ENCODE peak calls at places on chromosomes 16 and 17, in nine cellular contexts. O, F, V, W, D, C, L, S and A are unnamed samples.

GRCh38 chr16:73170587-73170986 is 122.7 kb upstream of the ZFHX3 start:
- DNase-seq in O (no peak), F (no peak), V (no peak), W (no peak), D (no peak), C (peak; percentile 53), L (no peak), S (no peak), A (no peak)

GRCh38 chr17:47935961-47936360 is 5.4 kb upstream of the PNPO start:
- DNase-seq in O (peak; percentile 59), F (no peak), V (no peak), W (no peak), D (peak; percentile 92), C (no peak), L (peak; percentile 89), S (no peak), A (no peak)

GRCh38 chr16:57304169-57305061 is 19.9 kb upstream of the PLLP start:
- DNase-seq in O (peak; percentile 40), F (no peak), V (no peak), W (no peak), D (no peak), C (no peak), L (peak; percentile 82), S (no peak), A (peak; percentile 88)

GRCh38 chr16:70772493-70772892 is 28.5 kb downstream of the VAC14 start:
- DNase-seq in O (peak; percentile 53), F (no peak), V (no peak), W (no peak), D (no peak), C (no peak), L (peak; percentile 12), S (no peak), A (no peak)

GRCh38 chr16:23595246-23595950 is 718 bp downstream of the NDUFAB1 start:
- DNase-seq in O (peak; percentile 50), F (no peak), V (peak; percentile 36), W (no peak), D (no peak), C (peak; percentile 20), L (no peak), S (no peak), A (peak; percentile 34)

GRCh38 chr17:81285179-81285878 is 9.8 kb downstream of the SLC38A10 start:
- DNase-seq in O (no peak), F (peak; percentile 21), V (no peak), W (no peak), D (no peak), C (no peak), L (no peak), S (peak; percentile 33), A (no peak)

GRCh38 chr17:51234162-51234561 is 25.7 kb downstream of the MBTD1 start:
- DNase-seq in O (no peak), F (no peak), V (no peak), W (no peak), D (no peak), C (no peak), L (no peak), S (no peak), A (no peak)

GRCh38 chr16:23258919-23259237 is 43.2 kb upstream of the SCNN1B start:
- DNase-seq in O (no peak), F (no peak), V (no peak), W (no peak), D (no peak), C (no peak), L (no peak), S (no peak), A (no peak)

GRCh38 chr16:47461598-47462266 is 601 bp downstream of the PHKB start:
- DNase-seq in O (peak; percentile 70), F (peak; percentile 58), V (peak; percentile 60), W (peak; percentile 69), D (peak; percentile 40), C (peak; percentile 17), L (peak; percentile 67), S (peak; percentile 80), A (peak; percentile 30)

GRCh38 chr17:47237841-47238240 is 15.8 kb upstream of the ITGB3 start:
- DNase-seq in O (no peak), F (no peak), V (no peak), W (no peak), D (no peak), C (no peak), L (no peak), S (no peak), A (no peak)

GRCh38 chr17:78341559-78342437 is 18.1 kb downstream of the SOCS3 start:
- DNase-seq in O (peak; percentile 93), F (peak; percentile 90), V (peak; percentile 88), W (no peak), D (no peak), C (peak; percentile 97), L (peak; percentile 82), S (no peak), A (peak; percentile 92)

GRCh38 chr17:68310141-68310540 is 18.8 kb downstream of the ARSG start:
- DNase-seq in O (peak; percentile 41), F (no peak), V (no peak), W (no peak), D (peak; percentile 67), C (no peak), L (peak; percentile 72), S (no peak), A (no peak)

GRCh38 chr17:49616546-49617205 is 41.0 kb downstream of the NXPH3 start:
- DNase-seq in O (peak; percentile 68), F (no peak), V (no peak), W (no peak), D (no peak), C (no peak), L (no peak), S (peak; percentile 95), A (no peak)

GRCh38 chr17:879546-879945 is 97.4 kb downstream of the MRM3 start:
- DNase-seq in O (peak; percentile 55), F (peak; percentile 93), V (peak; percentile 99), W (peak; percentile 70), D (peak; percentile 89), C (no peak), L (peak; percentile 84), S (peak; percentile 58), A (peak; percentile 86)

GRCh38 chr17:80959330-80960036 is 32.2 kb upstream of the CHMP6 start:
- DNase-seq in O (peak; percentile 83), F (no peak), V (no peak), W (no peak), D (no peak), C (peak; percentile 69), L (peak; percentile 45), S (no peak), A (no peak)

GRCh38 chr16:78183886-78184553 is 84.6 kb downstream of the WWOX start:
- DNase-seq in O (peak; percentile 26), F (no peak), V (no peak), W (no peak), D (no peak), C (peak; percentile 33), L (no peak), S (no peak), A (peak; percentile 36)

GRCh38 chr17:41434313-41434895 is 6.4 kb downstream of the KRT38 start:
- DNase-seq in O (no peak), F (no peak), V (no peak), W (no peak), D (no peak), C (no peak), L (no peak), S (no peak), A (no peak)

GRCh38 chr17:4769628-4770027 is 2.1 kb upstream of the TM4SF5 start:
- DNase-seq in O (peak; percentile 64), F (no peak), V (no peak), W (peak; percentile 9), D (no peak), C (no peak), L (peak; percentile 62), S (no peak), A (no peak)

GRCh38 chr17:57567278-57567677 is 177.8 kb downstream of the CCDC182 start:
- DNase-seq in O (no peak), F (no peak), V (no peak), W (no peak), D (no peak), C (peak; percentile 74), L (no peak), S (no peak), A (no peak)

GRCh38 chr16:75266738-75267630 is 15.6 kb upstream of the BCAR1 start:
- DNase-seq in O (no peak), F (no peak), V (no peak), W (no peak), D (no peak), C (peak; percentile 50), L (no peak), S (no peak), A (no peak)

GRCh38 chr16:14489460-14489859 is 140.6 kb downstream of the PARN start:
- DNase-seq in O (peak; percentile 62), F (peak; percentile 58), V (peak; percentile 79), W (peak; percentile 52), D (peak; percentile 37), C (peak; percentile 46), L (peak; percentile 34), S (no peak), A (peak; percentile 46)
- TF ChIP-seq EZH2phosphoT487 in O (no peak), F (no peak), V (no peak), W (no peak), D (no peak), C (no peak), L (no peak), S (no peak), A (no peak)

GRCh38 chr17:18041776-18042175 is 2.6 kb downstream of the GID4 start:
- DNase-seq in O (peak; percentile 95), F (no peak), V (no peak), W (no peak), D (no peak), C (no peak), L (peak; percentile 56), S (no peak), A (no peak)
- TF ChIP-seq EZH2phosphoT487 in O (no peak), F (no peak), V (no peak), W (no peak), D (no peak), C (no peak), L (no peak), S (no peak), A (no peak)

GRCh38 chr16:83338941-83339340 is 468.8 kb upstream of the HSBP1 start:
- DNase-seq in O (peak; percentile 50), F (no peak), V (no peak), W (no peak), D (no peak), C (no peak), L (no peak), S (no peak), A (no peak)

GRCh38 chr16:83338138-83338537 is 469.6 kb upstream of the HSBP1 start:
- DNase-seq in O (no peak), F (no peak), V (no peak), W (no peak), D (no peak), C (no peak), L (no peak), S (no peak), A (no peak)

GRCh38 chr16:83335076-83335475 is 472.7 kb upstream of the HSBP1 start:
- DNase-seq in O (no peak), F (no peak), V (no peak), W (no peak), D (no peak), C (no peak), L (no peak), S (no peak), A (no peak)

GRCh38 chr16:83336630-83337029 is 471.1 kb upstream of the HSBP1 start:
- DNase-seq in O (peak; percentile 82), F (no peak), V (no peak), W (no peak), D (no peak), C (no peak), L (no peak), S (no peak), A (no peak)
- TF ChIP-seq EZH2phosphoT487 in O (no peak), F (no peak), V (no peak), W (no peak), D (no peak), C (no peak), L (no peak), S (no peak), A (no peak)

GRCh38 chr17:73723317-73723716 is 79.1 kb upstream of the SDK2 start:
- DNase-seq in O (no peak), F (no peak), V (no peak), W (no peak), D (no peak), C (no peak), L (no peak), S (no peak), A (no peak)
- TF ChIP-seq EZH2phosphoT487 in O (no peak), F (no peak), V (no peak), W (no peak), D (no peak), C (no peak), L (no peak), S (no peak), A (no peak)